ENCODE peak calls at places on chromosomes 16 and 17, in four cellular contexts. T is H9, F is Panc1, H is H1. L is an unnamed sample.

GRCh38 chr17:65449495-65449894 is 112.0 kb downstream of the AXIN2 start:
- DNase-seq in T (no peak), F (no peak), H (no peak), L (no peak)

GRCh38 chr17:57995076-57995956 is 7.3 kb upstream of the VEZF1 start:
- DNase-seq in T (peak; percentile 84), F (peak; percentile 52), H (no peak), L (peak; percentile 40)

GRCh38 chr17:32697728-32698625 is 178.9 kb downstream of the MYO1D start:
- DNase-seq in T (no peak), F (no peak), H (no peak), L (peak; percentile 18)

GRCh38 chr16:84635702-84636101 is 12.6 kb upstream of the KLHL36 start:
- DNase-seq in T (no peak), F (no peak), H (no peak), L (no peak)

GRCh38 chr17:5540321-5540720 is 44.0 kb downstream of the NLRP1 start:
- DNase-seq in T (no peak), F (no peak), H (no peak), L (no peak)

GRCh38 chr17:15432807-15433547 is 34.4 kb downstream of the CDRT4 start:
- DNase-seq in T (no peak), F (no peak), H (no peak), L (no peak)

GRCh38 chr17:80790981-80791742 is 200.5 kb upstream of the CHMP6 start:
- DNase-seq in T (no peak), F (no peak), H (no peak), L (no peak)

GRCh38 chr17:11908711-11909146 is 88.5 kb downstream of the ZNF18 start:
- DNase-seq in T (no peak), F (no peak), H (no peak), L (no peak)

GRCh38 chr16:46857261-46857962 is 26.4 kb upstream of the C16orf87 start:
- DNase-seq in T (no peak), F (no peak), H (no peak), L (no peak)

GRCh38 chr17:66915204-66915611 is 49.3 kb upstream of the CACNG4 start:
- DNase-seq in T (peak; percentile 71), F (no peak), H (no peak), L (no peak)

GRCh38 chr17:40568074-40568836 is 3.0 kb upstream of the CCR7 start:
- DNase-seq in T (no peak), F (no peak), H (no peak), L (no peak)

GRCh38 chr17:48909796-48910195 is 1.6 kb downstream of the UBE2Z start:
- DNase-seq in T (no peak), F (no peak), H (no peak), L (no peak)

GRCh38 chr17:48908047-48908843 is at the start of gene UBE2Z:
- DNase-seq in T (peak; percentile 99), F (peak; percentile 91), H (peak; percentile 88), L (peak; percentile 79)

GRCh38 chr17:48908853-48909394 is 717 bp downstream of the UBE2Z start:
- DNase-seq in T (peak; percentile 99), F (no peak), H (peak; percentile 95), L (no peak)

GRCh38 chr17:48912476-48912875 is 4.3 kb downstream of the UBE2Z start:
- DNase-seq in T (no peak), F (no peak), H (no peak), L (no peak)

DNA sequence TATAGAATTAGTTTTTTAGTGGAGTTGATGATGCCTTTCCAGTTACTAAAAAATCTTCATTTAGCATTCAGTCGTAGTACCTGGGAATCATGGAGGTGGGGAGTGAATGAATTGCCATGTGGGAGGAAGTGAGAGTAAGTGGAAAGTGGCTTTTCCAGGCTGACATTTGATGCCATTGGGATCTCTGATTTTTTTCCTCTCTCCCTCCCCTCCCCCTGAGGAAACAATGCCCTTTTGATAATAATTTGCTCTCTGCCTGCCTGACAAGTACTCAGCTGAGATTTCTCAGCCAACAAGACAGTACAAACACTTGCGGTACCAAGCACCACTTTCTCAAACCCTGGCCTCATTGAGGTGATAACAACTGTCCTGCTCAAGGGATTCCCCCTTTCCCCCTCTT is 2.2 kb downstream of the UBE2Z start:
- DNase-seq in T (no peak), F (no peak), H (no peak), L (no peak)
- H3K27ac ChIP-seq in T (no peak overlapping the region), F (peak overlapping the region; percentile 85), H (no peak overlapping the region), L (peak overlapping the region; percentile 95)

GRCh38 chr16:4264546-4264945 is 8.3 kb downstream of the TFAP4 start:
- DNase-seq in T (peak; percentile 32), F (no peak), H (no peak), L (no peak)

GRCh38 chr16:4261557-4262172 is 11.2 kb downstream of the TFAP4 start:
- DNase-seq in T (peak; percentile 92), F (no peak), H (peak; percentile 95), L (no peak)

GRCh38 chr16:4263504-4264436 is 9.1 kb downstream of the TFAP4 start:
- DNase-seq in T (peak; percentile 95), F (no peak), H (peak; percentile 96), L (no peak)

GRCh38 chr16:4260360-4260759 is 12.5 kb downstream of the TFAP4 start:
- DNase-seq in T (no peak), F (no peak), H (no peak), L (no peak)

DNA sequence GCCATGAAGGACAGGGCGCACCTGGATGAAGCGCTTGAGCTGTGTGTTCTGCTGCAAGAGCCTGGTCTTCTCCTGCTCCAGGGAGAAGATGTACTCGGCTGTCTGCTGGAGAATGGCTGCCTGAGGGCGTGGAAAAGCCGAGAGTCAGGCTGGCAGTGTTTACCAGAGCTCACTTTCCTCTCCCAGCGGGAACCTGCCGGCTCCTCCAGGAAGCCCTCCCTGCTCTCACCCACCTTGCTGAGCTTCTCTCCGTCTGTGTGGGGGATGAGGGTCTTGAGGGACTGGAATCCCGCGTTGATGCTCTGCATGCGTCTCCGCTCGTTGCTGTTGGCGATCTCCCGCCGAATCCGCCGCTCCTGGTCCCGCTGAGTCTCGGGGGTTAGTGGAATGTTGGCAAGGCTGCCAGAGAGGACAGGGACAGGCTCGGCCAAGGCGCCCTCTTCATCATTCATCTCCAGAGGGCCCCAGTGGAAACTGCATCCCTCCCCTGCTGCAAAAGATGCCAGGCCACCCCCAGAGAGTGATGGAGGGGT is 10.5 kb downstream of the TFAP4 start:
- DNase-seq in T (no peak), F (no peak), H (no peak), L (no peak)
- H3K27ac ChIP-seq in T (no peak overlapping the region), F (no peak overlapping the region), H (no peak overlapping the region), L (no peak overlapping the region)

GRCh38 chr17:44501866-44502265 is 1.3 kb downstream of the GPATCH8 start:
- DNase-seq in T (no peak), F (no peak), H (no peak), L (no peak)
- H3K27ac ChIP-seq in T (no peak overlapping the region), F (peak overlapping the region; percentile 97), H (no peak overlapping the region), L (no peak overlapping the region)

DNA sequence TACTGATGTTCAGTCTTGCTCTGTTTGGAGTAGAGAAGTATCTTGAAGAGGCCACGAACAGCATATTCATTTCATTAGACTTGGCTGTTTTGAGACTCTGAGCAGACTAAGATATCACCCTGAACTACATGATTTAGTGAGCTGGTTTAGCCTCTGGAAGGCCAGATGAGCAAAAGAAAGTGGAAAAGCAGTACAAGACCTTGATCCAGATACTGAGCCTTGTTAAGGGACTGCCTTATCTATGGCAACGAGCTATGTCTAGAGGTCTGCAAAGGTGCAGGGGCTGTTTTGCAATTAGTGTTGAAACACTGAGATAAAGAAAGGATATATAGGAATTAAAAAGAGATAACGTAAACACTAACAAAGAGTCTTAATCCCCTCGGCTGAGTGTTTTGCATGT is 231.4 kb downstream of the IRX3 start:
- DNase-seq in T (no peak), F (no peak), H (no peak), L (no peak)
- H3K27ac ChIP-seq in T (no peak overlapping the region), F (no peak overlapping the region), H (no peak overlapping the region), L (no peak overlapping the region)

GRCh38 chr16:2175454-2175853 is 19.9 kb downstream of the TRAF7 start:
- DNase-seq in T (no peak), F (no peak), H (no peak), L (no peak)
- H3K27ac ChIP-seq in T (no peak overlapping the region), F (no peak overlapping the region), H (no peak overlapping the region), L (no peak overlapping the region)

DNA sequence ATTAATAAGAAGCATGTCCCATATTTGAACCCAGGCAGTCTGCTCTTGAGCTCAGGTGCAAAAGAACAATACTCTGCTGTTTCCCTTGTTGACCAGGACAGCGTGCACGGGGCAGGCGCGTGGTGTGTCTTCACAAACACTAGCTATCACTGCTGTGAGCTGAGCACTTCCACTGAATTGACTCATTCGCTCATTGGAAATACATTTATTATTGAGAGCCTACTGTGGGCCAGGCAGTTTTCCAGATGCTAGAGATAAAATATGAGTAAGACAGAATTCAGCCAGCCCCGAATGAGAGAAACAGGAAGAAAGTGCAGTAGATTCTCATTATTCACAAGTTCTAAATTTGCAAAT is 1.7 kb downstream of the CHD9 start:
- DNase-seq in T (no peak), F (no peak), H (no peak), L (no peak)
- H3K27ac ChIP-seq in T (no peak overlapping the region), F (peak overlapping the region; percentile 90), H (no peak overlapping the region), L (peak overlapping the region; percentile 96)

DNA sequence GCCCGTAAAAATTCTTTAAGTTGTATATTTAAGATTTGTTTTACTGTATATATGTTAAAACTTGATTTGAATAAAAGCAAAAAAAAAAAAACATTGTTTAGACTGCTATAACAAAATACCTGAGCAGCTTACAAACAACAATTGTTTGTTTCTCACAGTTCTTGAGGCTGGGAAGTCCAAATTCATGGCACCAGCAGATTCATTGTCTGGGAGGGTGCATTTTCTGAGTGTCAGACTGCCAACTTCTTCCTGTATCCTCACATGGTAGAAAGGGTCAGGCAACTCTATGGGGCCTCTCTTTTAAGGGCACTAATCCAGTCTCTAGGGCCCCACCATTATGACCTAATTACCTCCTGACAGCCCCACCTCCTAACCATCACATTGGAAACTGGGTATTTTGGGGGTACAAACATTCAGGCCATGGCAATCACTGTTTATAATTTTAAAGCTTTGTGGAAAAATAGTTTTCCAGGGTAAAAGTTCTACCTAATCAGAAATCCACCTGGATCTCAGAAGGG is 281.4 kb downstream of the SLC39A11 start:
- DNase-seq in T (no peak), F (no peak), H (no peak), L (no peak)
- H3K27ac ChIP-seq in T (no peak overlapping the region), F (no peak overlapping the region), H (no peak overlapping the region), L (no peak overlapping the region)

GRCh38 chr16:27332105-27332504 is 18.3 kb downstream of the IL4R start:
- DNase-seq in T (no peak), F (no peak), H (no peak), L (no peak)
- H3K27ac ChIP-seq in T (no peak overlapping the region), F (no peak overlapping the region), H (no peak overlapping the region), L (peak overlapping the region; percentile 99)

DNA sequence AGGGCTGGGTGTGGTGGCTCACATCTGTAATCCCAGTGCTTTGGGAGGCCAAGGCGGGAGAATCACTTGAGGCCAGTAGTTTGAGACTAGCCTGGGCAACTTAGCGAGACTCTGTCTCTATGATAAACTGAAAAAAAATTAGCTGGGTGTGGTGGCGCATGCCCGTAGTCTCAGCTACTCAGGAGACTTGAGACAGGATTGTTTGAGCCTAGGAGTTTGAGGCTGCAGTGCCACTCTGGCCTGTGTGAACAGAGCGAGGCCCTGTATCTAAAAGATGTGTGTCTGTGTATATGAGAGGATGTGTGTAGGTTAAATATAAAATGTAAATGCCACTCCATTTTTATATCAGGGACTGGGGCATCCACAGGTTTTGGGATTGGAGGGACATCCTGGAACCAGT is 13.4 kb downstream of the SEC14L1 start:
- DNase-seq in T (no peak), F (no peak), H (no peak), L (no peak)
- H3K27ac ChIP-seq in T (no peak overlapping the region), F (peak overlapping the region; percentile 67), H (no peak overlapping the region), L (peak overlapping the region; percentile 24)